ENCODE peak calls at places on chromosomes 3 and 15, in seven cellular contexts. V, F, Y, X, J, Q and L are unnamed samples.

GRCh38 chr3:11570789-11571495 is 72.8 kb downstream of the VGLL4 start:
- DNase-seq in F (no peak), Y (no peak), V (no peak), Q (no peak), X (no peak), J (no peak), L (no peak)

GRCh38 chr3:165078293-165078692 is at the start of gene SI:
- DNase-seq in X (no peak), Y (no peak), Q (no peak), F (no peak), V (no peak), J (no peak), L (no peak)

GRCh38 chr3:127637546-127637945 is 8.6 kb downstream of the PODXL2 start:
- DNase-seq in Y (no peak), V (no peak), F (no peak), Q (no peak), J (no peak), X (no peak), L (no peak)

GRCh38 chr3:153980252-153980590 is 141.0 kb upstream of the ARHGEF26 start:
- DNase-seq in Y (no peak), F (no peak), Q (peak; percentile 27), J (no peak), V (no peak), X (no peak), L (no peak)

GRCh38 chr3:133246119-133246518 is 153.7 kb upstream of the BFSP2 start:
- DNase-seq in J (no peak), X (no peak), Q (no peak), F (no peak), Y (no peak), V (no peak), L (no peak)

GRCh38 chr3:194312743-194313281 is 38.3 kb downstream of the CPN2 start:
- DNase-seq in X (no peak), Q (no peak), J (no peak), Y (no peak), F (peak; percentile 42), V (peak; percentile 19), L (peak; percentile 86)

GRCh38 chr15:65869954-65870871 is 922 bp downstream of the RAB11A start:
- DNase-seq in Y (no peak), J (no peak), V (peak; percentile 23), X (no peak), F (peak; percentile 29), Q (peak; percentile 83), L (no peak)

GRCh38 chr3:53009826-53010539 is 35.9 kb downstream of the SFMBT1 start:
- DNase-seq in J (no peak), F (no peak), Q (peak; percentile 6), Y (no peak), V (no peak), X (no peak), L (no peak)

GRCh38 chr15:77409259-77410156 is 10.4 kb downstream of the PEAK1 start:
- DNase-seq in J (no peak), F (no peak), Y (no peak), V (no peak), X (no peak), Q (no peak), L (no peak)

GRCh38 chr3:126621627-126622345 is 33.1 kb downstream of the TXNRD3 start:
- DNase-seq in Y (no peak), F (no peak), Q (peak; percentile 63), J (no peak), X (no peak), V (peak; percentile 17), L (no peak)